ENCODE peak calls at places on chromosomes 12 and 14, in four cellular contexts. R is activated gamma-delta T cell, V is lung, Y is neural progenitor cell. O is an unnamed sample.

GRCh38 chr12:10247659-10248058 is 35.0 kb downstream of the GABARAPL1 start:
- DNase-seq in R (no peak), V (no peak), Y (no peak), O (no peak)

GRCh38 chr12:109377139-109377685 is 29.5 kb downstream of the MYO1H start:
- DNase-seq in V (no peak), R (no peak), Y (peak), O (no peak)

GRCh38 chr14:80390911-80391310 is 179.6 kb upstream of the DIO2 start:
- DNase-seq in R (no peak), Y (peak), V (no peak), O (no peak)

GRCh38 chr14:32400480-32400879 is 71.4 kb downstream of the AKAP6 start:
- DNase-seq in Y (no peak), V (no peak), R (no peak), O (no peak)

GRCh38 chr14:99649219-99649618 is 4.3 kb downstream of the HHIPL1 start:
- DNase-seq in Y (no peak), R (no peak), V (no peak), O (no peak)

GRCh38 chr12:15772405-15773018 is 16.7 kb downstream of the EPS8 start:
- DNase-seq in R (no peak), V (no peak), Y (peak), O (no peak)

GRCh38 chr12:2958432-2959193 is 584 bp upstream of the TEAD4 start:
- DNase-seq in R (no peak), V (peak), Y (peak), O (peak)

GRCh38 chr14:100644784-100645183 is 57.6 kb upstream of the BEGAIN start:
- DNase-seq in V (no peak), Y (no peak), R (no peak), O (no peak)

GRCh38 chr12:117060236-117060926 is 38.8 kb downstream of the TESC start:
- DNase-seq in V (no peak), Y (peak), R (no peak), O (no peak)

GRCh38 chr12:124024263-124024678 is 51.3 kb downstream of the ZNF664 start:
- DNase-seq in Y (no peak), R (no peak), V (no peak), O (no peak)

GRCh38 chr12:124387510-124387855 is 92.6 kb downstream of the RFLNA start:
- DNase-seq in V (peak), Y (no peak), R (no peak), O (peak)

GRCh38 chr14:72888636-72889201 is 5.2 kb downstream of the DPF3 start:
- DNase-seq in Y (no peak), V (no peak), R (no peak), O (no peak)

GRCh38 chr12:130680451-130680990 is 35.6 kb downstream of the RIMBP2 start:
- DNase-seq in R (no peak), V (no peak), Y (no peak), O (peak)

GRCh38 chr14:74671789-74672188 is 41.1 kb downstream of the AREL1 start:
- DNase-seq in Y (no peak), V (no peak), R (no peak), O (no peak)

GRCh38 chr14:64720190-64720589 is 16.0 kb downstream of the PLEKHG3 start:
- DNase-seq in Y (no peak), R (no peak), V (no peak), O (peak)

GRCh38 chr14:34676516-34677211 is 37.7 kb downstream of the CFL2 start:
- DNase-seq in Y (no peak), R (no peak), V (no peak), O (no peak)

GRCh38 chr12:18546399-18546798 is 191.4 kb downstream of the PLCZ1 start:
- DNase-seq in R (no peak), Y (no peak), V (no peak), O (no peak)

GRCh38 chr12:78271546-78271945 is 440.9 kb downstream of the NAV3 start:
- DNase-seq in Y (no peak), V (no peak), R (no peak), O (no peak)

GRCh38 chr12:2795291-2796186 is 769 bp downstream of the FKBP4 start:
- DNase-seq in R (peak), Y (peak), V (peak), O (peak)

GRCh38 chr14:22448035-22448904 is 140.8 kb downstream of the DAD1 start:
- DNase-seq in R (no peak), Y (no peak), V (no peak), O (no peak)

GRCh38 chr14:68741839-68742470 is 50.9 kb downstream of the ZFP36L1 start:
- DNase-seq in V (no peak), Y (no peak), R (no peak), O (no peak)

GRCh38 chr14:104318558-104319488 is 180.4 kb downstream of the KIF26A start:
- DNase-seq in Y (no peak), R (no peak), V (no peak), O (peak)

GRCh38 chr12:123131879-123132402 is 18.9 kb downstream of the PITPNM2 start:
- DNase-seq in R (no peak), Y (no peak), V (peak), O (no peak)

GRCh38 chr12:4992881-4993280 is 50.8 kb upstream of the KCNA5 start:
- DNase-seq in V (no peak), R (no peak), Y (no peak), O (no peak)

GRCh38 chr12:68792952-68793351 is 15.0 kb upstream of the MDM2 start:
- DNase-seq in R (no peak), Y (peak), V (no peak), O (no peak)

O was measured in pancreas.